ENCODE peak calls at places on chromosomes 3 and 15, in four cellular contexts. H is IMR-90, O is PC-3, L is A549. E is an unnamed sample.

GRCh38 chr3:84175449-84175848 is 783.3 kb upstream of the CADM2 start:
- DNase-seq in H (no peak), O (no peak), L (no peak), E (no peak)

GRCh38 chr15:70142322-70143191 is 44.8 kb upstream of the TLE3 start:
- DNase-seq in H (peak), O (peak), L (peak), E (no peak)

GRCh38 chr3:53235545-53235944 is 20.3 kb downstream of the TKT start:
- DNase-seq in H (no peak), O (no peak), L (no peak), E (no peak)

GRCh38 chr3:178097576-178097975 is 438.7 kb upstream of the KCNMB2 start:
- DNase-seq in H (peak), O (no peak), L (peak), E (no peak)

GRCh38 chr15:25933456-25934158 is 70.5 kb upstream of the ATP10A start:
- DNase-seq in H (peak), O (peak), L (peak), E (no peak)

GRCh38 chr15:85351965-85352364 is 28.4 kb upstream of the AKAP13 start:
- DNase-seq in H (no peak), O (peak), L (no peak), E (no peak)

GRCh38 chr3:77420316-77420715 is 380.4 kb downstream of the ROBO2 start:
- DNase-seq in H (no peak), O (no peak), L (no peak), E (no peak)

GRCh38 chr3:127655641-127656040 is 17.1 kb upstream of the ABTB1 start:
- DNase-seq in H (peak), O (peak), L (no peak), E (no peak)

GRCh38 chr3:145900056-145900829 is 260.7 kb downstream of the PLOD2 start:
- DNase-seq in H (no peak), O (no peak), L (no peak), E (no peak)

GRCh38 chr3:74905478-74905877 is 291.0 kb upstream of the CNTN3 start:
- DNase-seq in H (no peak), O (no peak), L (no peak), E (no peak)

GRCh38 chr15:29045717-29046116 is 159.9 kb downstream of the APBA2 start:
- DNase-seq in H (peak), O (peak), L (no peak), E (no peak)

GRCh38 chr3:182962162-182962561 is 18.2 kb downstream of the DCUN1D1 start:
- DNase-seq in H (no peak), O (no peak), L (no peak), E (no peak)

GRCh38 chr3:58349792-58350626 is 17.3 kb downstream of the PXK start:
- DNase-seq in H (no peak), O (peak), L (no peak), E (no peak)

GRCh38 chr15:98308117-98308516 is 340.2 kb upstream of the IGF1R start:
- DNase-seq in H (no peak), O (no peak), L (no peak), E (no peak)

GRCh38 chr3:171183042-171183441 is 156.5 kb upstream of the SLC2A2 start:
- DNase-seq in H (peak), O (peak), L (peak), E (no peak)

GRCh38 chr3:197599089-197599765 is 43.5 kb upstream of the BDH1 start:
- DNase-seq in H (peak), O (peak), L (peak), E (peak)

GRCh38 chr3:140467104-140467577 is 210.7 kb upstream of the TRIM42 start:
- DNase-seq in H (no peak), O (peak), L (peak), E (no peak)

DNA sequence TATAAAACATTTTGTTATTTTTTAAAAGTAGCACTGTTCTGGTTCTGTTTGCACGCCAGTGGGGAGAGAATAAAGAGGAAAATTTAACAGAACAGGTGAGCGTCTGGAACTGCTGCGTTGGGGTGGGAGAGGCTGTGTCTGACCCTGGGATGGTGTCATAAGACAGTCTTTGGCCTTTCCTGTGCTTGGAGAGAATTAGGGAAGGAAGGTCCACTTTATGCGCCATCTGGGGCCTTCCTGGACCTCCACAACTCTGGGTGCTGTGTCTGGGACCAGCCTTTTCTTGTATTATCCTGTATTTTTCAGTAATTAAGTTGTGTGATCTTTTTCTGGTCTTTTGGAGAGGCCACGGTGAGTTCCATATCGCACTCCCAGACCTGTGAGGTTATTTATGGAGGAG is 3.3 kb downstream of the FAM43A start:
- DNase-seq in H (no peak), O (no peak), L (no peak), E (no peak)
- H3K4me3 ChIP-seq in H (peak), O (peak), L (no peak), E (no peak)

GRCh38 chr3:109071349-109072142 is 46.4 kb downstream of the MORC1 start:
- DNase-seq in H (no peak), O (peak), L (peak), E (no peak)
- TF ChIP-seq CTCF in H (no peak), O (peak), L (no peak), E (no peak)

DNA sequence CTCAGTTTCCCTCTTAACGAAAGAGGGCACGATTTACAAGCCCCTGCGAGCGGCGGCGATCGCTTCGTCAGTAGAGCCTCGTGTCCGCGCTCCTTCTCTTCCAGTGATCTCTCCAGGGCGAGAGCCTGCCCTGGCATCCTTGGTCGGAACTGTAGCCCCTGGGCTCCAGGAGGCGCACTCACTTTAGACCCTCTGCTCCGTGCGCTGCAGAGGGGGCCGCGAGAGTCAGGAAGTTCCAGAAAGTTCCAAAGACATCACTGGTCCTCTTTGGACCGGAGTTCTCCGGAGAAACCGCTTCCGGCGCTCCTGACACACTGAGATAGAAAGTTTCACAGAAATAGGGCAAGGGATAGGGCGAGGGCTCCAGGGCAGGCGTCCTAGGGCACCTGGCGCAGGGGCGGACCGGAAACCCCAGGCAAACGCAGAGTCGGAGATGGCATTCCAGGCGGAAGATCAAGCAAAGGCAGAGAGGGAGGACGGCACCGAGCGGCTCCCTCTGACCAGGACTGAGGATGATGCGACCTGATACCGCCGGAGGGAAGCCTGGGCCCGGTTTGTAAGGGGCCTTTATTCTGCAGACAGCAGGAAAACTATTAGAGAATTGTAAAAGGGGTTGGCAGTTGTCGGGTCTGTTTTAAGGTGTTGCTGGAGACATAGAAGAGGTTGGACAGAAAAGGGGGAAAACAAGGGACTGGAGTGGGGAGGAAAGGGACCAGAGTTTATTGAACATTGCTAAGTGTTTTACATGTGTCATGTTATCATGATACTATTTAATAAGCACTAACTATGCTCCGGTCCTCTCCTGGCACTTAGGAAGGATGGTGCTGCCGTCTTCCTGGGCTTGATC is 1.3 kb upstream of the CPEB1 start:
- DNase-seq in H (no peak), O (no peak), L (no peak), E (no peak)
- H3K4me2 ChIP-seq in H (peak), O (no peak), L (peak), E (peak)

GRCh38 chr15:31330111-31330785 is 3.6 kb downstream of the KLF13 start:
- DNase-seq in H (no peak), O (no peak), L (no peak), E (no peak)
- H3K4me3 ChIP-seq in H (no peak), O (no peak), L (no peak), E (no peak)

GRCh38 chr3:10707089-10707983 is 108.7 kb upstream of the SLC6A11 start:
- DNase-seq in H (no peak), O (no peak), L (no peak), E (no peak)

GRCh38 chr3:10706156-10707088 is 109.6 kb upstream of the SLC6A11 start:
- DNase-seq in H (no peak), O (peak), L (no peak), E (no peak)

GRCh38 chr3:10700821-10701220 is 115.2 kb upstream of the SLC6A11 start:
- DNase-seq in H (no peak), O (no peak), L (no peak), E (no peak)

GRCh38 chr3:10702961-10703740 is 112.9 kb upstream of the SLC6A11 start:
- DNase-seq in H (no peak), O (peak), L (no peak), E (no peak)

GRCh38 chr3:10703875-10704274 is 112.2 kb upstream of the SLC6A11 start:
- DNase-seq in H (peak), O (peak), L (peak), E (no peak)
- TF ChIP-seq CTCF in H (peak), O (peak), L (no peak), E (peak)

E was measured in keratinocyte.